ENCODE peak calls at places on chromosomes 12 and 14, in five cellular contexts. One of them, this sample, is unnamed.
A peak's percentile ranks its signal among the peaks of the same experiment; 100 is the strongest.

GRCh38 chr12:74891276-74891675 is 318.4 kb downstream of the KCNC2 start:
- DNase-seq in AG10803: no peak
- DNase-seq in AG04450: no peak
- DNase-seq in upper lobe of left lung: no peak
- DNase-seq in thyroid gland: no peak
- DNase-seq in this sample: no peak

GRCh38 chr12:128259556-128260070 is 7.4 kb upstream of the TMEM132C start:
- DNase-seq in AG10803: no peak
- DNase-seq in AG04450: no peak
- DNase-seq in upper lobe of left lung: no peak
- DNase-seq in thyroid gland: no peak
- DNase-seq in this sample: peak; percentile 24

GRCh38 chr12:18658829-18659228 is 79.0 kb downstream of the PLCZ1 start:
- DNase-seq in AG10803: no peak
- DNase-seq in AG04450: no peak
- DNase-seq in upper lobe of left lung: no peak
- DNase-seq in thyroid gland: no peak
- DNase-seq in this sample: no peak

GRCh38 chr12:13000935-13001724 is 1.1 kb upstream of the HEBP1 start:
- DNase-seq in AG10803: peak; percentile 48
- DNase-seq in AG04450: no peak
- DNase-seq in upper lobe of left lung: peak; percentile 70
- DNase-seq in thyroid gland: peak; percentile 59
- DNase-seq in this sample: peak; percentile 77

GRCh38 chr12:46494424-46494823 is 121.9 kb upstream of the SLC38A2 start:
- DNase-seq in AG10803: peak; percentile 87
- DNase-seq in AG04450: peak; percentile 67
- DNase-seq in upper lobe of left lung: no peak
- DNase-seq in thyroid gland: no peak
- DNase-seq in this sample: no peak

GRCh38 chr12:57476162-57476992 is 3.3 kb downstream of the ARHGAP9 start:
- DNase-seq in AG10803: no peak
- DNase-seq in AG04450: no peak
- DNase-seq in upper lobe of left lung: peak; percentile 65
- DNase-seq in thyroid gland: no peak
- DNase-seq in this sample: peak; percentile 78

GRCh38 chr14:85418716-85419115 is 111.2 kb upstream of the FLRT2 start:
- DNase-seq in AG10803: no peak
- DNase-seq in AG04450: no peak
- DNase-seq in upper lobe of left lung: no peak
- DNase-seq in thyroid gland: no peak
- DNase-seq in this sample: no peak

GRCh38 chr12:63020269-63020668 is 85.3 kb upstream of the PPM1H start:
- DNase-seq in AG10803: no peak
- DNase-seq in AG04450: no peak
- DNase-seq in upper lobe of left lung: no peak
- DNase-seq in thyroid gland: no peak
- DNase-seq in this sample: no peak

GRCh38 chr14:68941820-68942219 is 37.3 kb downstream of the ACTN1 start:
- DNase-seq in AG10803: peak; percentile 96
- DNase-seq in AG04450: peak; percentile 61
- DNase-seq in upper lobe of left lung: no peak
- DNase-seq in thyroid gland: peak; percentile 14
- DNase-seq in this sample: no peak

GRCh38 chr12:101243074-101243473 is 33.0 kb upstream of the SLC5A8 start:
- DNase-seq in AG10803: no peak
- DNase-seq in AG04450: no peak
- DNase-seq in upper lobe of left lung: no peak
- DNase-seq in thyroid gland: no peak
- DNase-seq in this sample: no peak

GRCh38 chr12:25384038-25384953 is 133.6 kb upstream of the KRAS start:
- DNase-seq in AG10803: no peak
- DNase-seq in AG04450: no peak
- DNase-seq in upper lobe of left lung: no peak
- DNase-seq in thyroid gland: no peak
- DNase-seq in this sample: no peak

GRCh38 chr12:113030875-113031525 is 25.5 kb upstream of the DTX1 start:
- DNase-seq in AG10803: peak; percentile 59
- DNase-seq in AG04450: no peak
- DNase-seq in upper lobe of left lung: no peak
- DNase-seq in thyroid gland: peak; percentile 38
- DNase-seq in this sample: peak; percentile 64

GRCh38 chr14:22010532-22011242 is 337.1 kb upstream of the OR4E1 start:
- DNase-seq in AG10803: no peak
- DNase-seq in AG04450: no peak
- DNase-seq in upper lobe of left lung: no peak
- DNase-seq in thyroid gland: no peak
- DNase-seq in this sample: no peak

DNA sequence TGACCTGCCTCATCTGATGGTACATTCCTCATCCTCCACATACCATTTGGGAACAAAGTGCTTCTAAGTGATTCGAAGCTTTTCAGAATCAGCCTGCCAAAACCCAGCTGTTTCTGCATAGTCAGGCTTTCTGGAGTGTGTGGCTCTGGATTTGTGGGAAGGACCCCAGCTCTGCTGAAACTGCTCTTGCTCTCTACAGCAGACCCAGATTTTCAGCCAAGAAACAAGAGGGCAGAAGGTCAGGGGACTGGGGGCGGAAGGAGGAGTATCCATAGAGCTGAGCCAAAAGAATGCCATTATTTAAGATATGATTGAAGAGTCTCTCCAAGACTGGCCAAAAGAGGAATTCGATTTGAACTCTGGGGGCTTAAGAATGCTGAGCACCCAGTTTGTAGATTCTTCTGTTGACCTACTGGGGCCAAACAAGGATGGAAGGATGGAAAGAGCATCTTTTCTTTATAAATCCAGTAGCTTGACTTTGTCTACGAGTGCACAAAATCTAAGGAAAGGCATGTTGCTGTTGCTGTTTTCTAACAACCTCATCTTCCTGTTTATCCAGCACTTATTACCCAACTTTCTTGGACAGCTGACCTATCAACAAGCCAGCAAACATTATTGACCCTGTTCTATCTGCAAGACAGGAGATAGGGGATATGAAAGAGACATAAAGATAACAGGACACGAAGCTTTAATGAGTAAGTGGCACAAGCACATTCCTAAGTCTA is 29.2 kb downstream of the FBLN5 start:
- DNase-seq in AG10803: no peak
- DNase-seq in AG04450: no peak
- DNase-seq in upper lobe of left lung: no peak
- DNase-seq in thyroid gland: no peak
- DNase-seq in this sample: no peak
- TF ChIP-seq CTCF in AG10803: no peak
- TF ChIP-seq CTCF in AG04450: no peak
- TF ChIP-seq CTCF in upper lobe of left lung: no peak
- TF ChIP-seq CTCF in thyroid gland: no peak
- TF ChIP-seq CTCF in this sample: no peak

GRCh38 chr12:29888777-29889176 is 105.0 kb upstream of the TMTC1 start:
- DNase-seq in AG10803: no peak
- DNase-seq in AG04450: no peak
- DNase-seq in upper lobe of left lung: no peak
- DNase-seq in thyroid gland: no peak
- DNase-seq in this sample: no peak

GRCh38 chr12:29893002-29893401 is 109.3 kb upstream of the TMTC1 start:
- DNase-seq in AG10803: no peak
- DNase-seq in AG04450: no peak
- DNase-seq in upper lobe of left lung: no peak
- DNase-seq in thyroid gland: no peak
- DNase-seq in this sample: no peak

GRCh38 chr12:29891792-29892191 is 108.0 kb upstream of the TMTC1 start:
- DNase-seq in AG10803: no peak
- DNase-seq in AG04450: no peak
- DNase-seq in upper lobe of left lung: no peak
- DNase-seq in thyroid gland: no peak
- DNase-seq in this sample: no peak

GRCh38 chr12:29889737-29890136 is 106.0 kb upstream of the TMTC1 start:
- DNase-seq in AG10803: no peak
- DNase-seq in AG04450: no peak
- DNase-seq in upper lobe of left lung: no peak
- DNase-seq in thyroid gland: peak; percentile 29
- DNase-seq in this sample: no peak
- TF ChIP-seq CTCF in AG10803: peak; percentile 17
- TF ChIP-seq CTCF in AG04450: peak; percentile 53
- TF ChIP-seq CTCF in upper lobe of left lung: peak; percentile 25
- TF ChIP-seq CTCF in thyroid gland: no peak
- TF ChIP-seq CTCF in this sample: peak; percentile 13

GRCh38 chr14:39726563-39726962 is 294.3 kb upstream of the FBXO33 start:
- DNase-seq in AG10803: no peak
- DNase-seq in AG04450: no peak
- DNase-seq in upper lobe of left lung: no peak
- DNase-seq in thyroid gland: no peak
- DNase-seq in this sample: no peak

GRCh38 chr14:39733741-39734140 is 301.5 kb upstream of the FBXO33 start:
- DNase-seq in AG10803: no peak
- DNase-seq in AG04450: no peak
- DNase-seq in upper lobe of left lung: no peak
- DNase-seq in thyroid gland: no peak
- DNase-seq in this sample: no peak

GRCh38 chr14:39734306-39734705 is 302.1 kb upstream of the FBXO33 start:
- DNase-seq in AG10803: no peak
- DNase-seq in AG04450: no peak
- DNase-seq in upper lobe of left lung: no peak
- DNase-seq in thyroid gland: no peak
- DNase-seq in this sample: no peak

GRCh38 chr14:39731912-39732311 is 299.7 kb upstream of the FBXO33 start:
- DNase-seq in AG10803: no peak
- DNase-seq in AG04450: no peak
- DNase-seq in upper lobe of left lung: no peak
- DNase-seq in thyroid gland: no peak
- DNase-seq in this sample: no peak
- TF ChIP-seq CTCF in AG10803: no peak
- TF ChIP-seq CTCF in AG04450: no peak
- TF ChIP-seq CTCF in upper lobe of left lung: no peak
- TF ChIP-seq CTCF in thyroid gland: no peak
- TF ChIP-seq CTCF in this sample: no peak

DNA sequence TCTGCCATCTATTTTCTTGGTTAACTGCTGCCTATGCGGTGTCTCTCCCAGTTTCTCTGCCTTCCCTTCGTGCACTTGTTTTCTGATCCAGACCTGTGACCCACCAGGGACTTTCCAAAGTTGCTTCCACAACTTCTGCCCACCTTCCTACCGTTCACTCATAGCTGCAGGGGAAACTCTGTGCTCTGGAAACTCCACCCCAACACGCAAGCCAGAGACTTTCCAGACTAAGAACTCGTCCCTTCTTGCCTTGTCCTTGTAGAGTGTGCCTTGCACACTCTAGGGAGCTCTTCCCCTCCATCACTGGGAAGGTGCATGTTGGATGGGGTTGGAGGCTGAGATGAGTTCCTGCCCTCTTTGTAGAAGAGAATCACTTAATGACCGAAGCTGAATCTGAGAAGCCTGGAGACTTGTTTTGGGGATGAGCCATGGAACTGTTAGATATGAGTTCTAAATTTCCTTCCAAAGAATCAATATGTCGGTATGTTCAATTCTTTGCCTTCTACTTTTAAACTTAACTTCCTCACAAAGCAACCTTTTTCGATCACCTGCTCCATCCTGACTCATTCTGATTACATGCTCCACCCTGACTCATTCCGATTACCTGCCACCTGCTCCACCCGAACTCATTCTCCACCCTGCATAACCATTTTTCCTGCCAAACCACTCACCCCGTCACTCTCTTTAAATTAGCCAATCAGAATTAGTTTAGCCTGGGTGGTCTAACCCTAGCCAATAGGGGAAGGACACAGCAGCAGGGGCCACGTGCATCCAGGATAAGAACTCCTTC is 82.1 kb upstream of the CAPRIN2 start:
- DNase-seq in AG10803: no peak
- DNase-seq in AG04450: no peak
- DNase-seq in upper lobe of left lung: no peak
- DNase-seq in thyroid gland: no peak
- DNase-seq in this sample: no peak
- TF ChIP-seq CTCF in AG10803: no peak
- TF ChIP-seq CTCF in AG04450: no peak
- TF ChIP-seq CTCF in upper lobe of left lung: no peak
- TF ChIP-seq CTCF in thyroid gland: no peak
- TF ChIP-seq CTCF in this sample: no peak

GRCh38 chr12:66698558-66698957 is 19.7 kb upstream of the GRIP1 start:
- DNase-seq in AG10803: no peak
- DNase-seq in AG04450: no peak
- DNase-seq in upper lobe of left lung: no peak
- DNase-seq in thyroid gland: no peak
- DNase-seq in this sample: no peak
- TF ChIP-seq CTCF in AG10803: no peak
- TF ChIP-seq CTCF in AG04450: no peak
- TF ChIP-seq CTCF in upper lobe of left lung: no peak
- TF ChIP-seq CTCF in thyroid gland: no peak
- TF ChIP-seq CTCF in this sample: no peak

GRCh38 chr12:79706156-79706555 is 15.4 kb upstream of the PAWR start:
- DNase-seq in AG10803: peak; percentile 51
- DNase-seq in AG04450: no peak
- DNase-seq in upper lobe of left lung: no peak
- DNase-seq in thyroid gland: no peak
- DNase-seq in this sample: no peak
- TF ChIP-seq CTCF in AG10803: no peak
- TF ChIP-seq CTCF in AG04450: no peak
- TF ChIP-seq CTCF in upper lobe of left lung: no peak
- TF ChIP-seq CTCF in thyroid gland: no peak
- TF ChIP-seq CTCF in this sample: no peak

GRCh38 chr12:67413577-67413976 is 144.4 kb downstream of the CAND1 start:
- DNase-seq in AG10803: no peak
- DNase-seq in AG04450: no peak
- DNase-seq in upper lobe of left lung: no peak
- DNase-seq in thyroid gland: no peak
- DNase-seq in this sample: no peak

GRCh38 chr12:67414011-67414715 is 145.0 kb downstream of the CAND1 start:
- DNase-seq in AG10803: no peak
- DNase-seq in AG04450: no peak
- DNase-seq in upper lobe of left lung: no peak
- DNase-seq in thyroid gland: no peak
- DNase-seq in this sample: no peak

GRCh38 chr12:67411562-67411961 is 142.4 kb downstream of the CAND1 start:
- DNase-seq in AG10803: no peak
- DNase-seq in AG04450: no peak
- DNase-seq in upper lobe of left lung: no peak
- DNase-seq in thyroid gland: no peak
- DNase-seq in this sample: no peak

GRCh38 chr12:67419810-67420209 is 150.7 kb downstream of the CAND1 start:
- DNase-seq in AG10803: no peak
- DNase-seq in AG04450: no peak
- DNase-seq in upper lobe of left lung: no peak
- DNase-seq in thyroid gland: no peak
- DNase-seq in this sample: no peak

GRCh38 chr12:67415473-67415872 is 146.3 kb downstream of the CAND1 start:
- DNase-seq in AG10803: peak; percentile 65
- DNase-seq in AG04450: no peak
- DNase-seq in upper lobe of left lung: no peak
- DNase-seq in thyroid gland: peak; percentile 30
- DNase-seq in this sample: peak; percentile 22
- TF ChIP-seq CTCF in AG10803: peak; percentile 66
- TF ChIP-seq CTCF in AG04450: peak; percentile 38
- TF ChIP-seq CTCF in upper lobe of left lung: no peak
- TF ChIP-seq CTCF in thyroid gland: peak; percentile 46
- TF ChIP-seq CTCF in this sample: peak; percentile 23

GRCh38 chr14:102824832-102825231 is 47.6 kb downstream of the TRAF3 start:
- DNase-seq in AG10803: peak; percentile 39
- DNase-seq in AG04450: no peak
- DNase-seq in upper lobe of left lung: no peak
- DNase-seq in thyroid gland: peak; percentile 55
- DNase-seq in this sample: no peak
- TF ChIP-seq CTCF in AG10803: no peak
- TF ChIP-seq CTCF in AG04450: no peak
- TF ChIP-seq CTCF in upper lobe of left lung: no peak
- TF ChIP-seq CTCF in thyroid gland: peak; percentile 19
- TF ChIP-seq CTCF in this sample: no peak

GRCh38 chr12:95789126-95790024 is 1.2 kb downstream of the NTN4 start:
- DNase-seq in AG10803: no peak
- DNase-seq in AG04450: no peak
- DNase-seq in upper lobe of left lung: peak; percentile 34
- DNase-seq in thyroid gland: peak; percentile 38
- DNase-seq in this sample: peak; percentile 32
- TF ChIP-seq CTCF in AG10803: peak; percentile 4
- TF ChIP-seq CTCF in AG04450: no peak
- TF ChIP-seq CTCF in upper lobe of left lung: no peak
- TF ChIP-seq CTCF in thyroid gland: no peak
- TF ChIP-seq CTCF in this sample: no peak